ENCODE peak calls at places on chromosomes 16 and 17, in four cellular contexts. One of them, this sample, is unnamed.

GRCh38 chr17:46184696-46185095 is 8.5 kb downstream of the KANSL1 start:
- DNase-seq in stimulated activated CD4-positive, alpha-beta T cell treated with anti-CD3 and anti-CD28 coated beads, Interleukin-15, amount 100 ng/mL, for 24 hours: no peak
- DNase-seq in GM12891: no peak
- DNase-seq in activated CD4-positive, alpha-beta T cell treated with anti-CD3 and anti-CD28 coated beads, Interleukin-2, amount 50 U/mL, for 1 hour: no peak
- DNase-seq in this sample: no peak

GRCh38 chr16:82738699-82739098 is 111.9 kb downstream of the CDH13 start:
- DNase-seq in stimulated activated CD4-positive, alpha-beta T cell treated with anti-CD3 and anti-CD28 coated beads, Interleukin-15, amount 100 ng/mL, for 24 hours: no peak
- DNase-seq in GM12891: no peak
- DNase-seq in activated CD4-positive, alpha-beta T cell treated with anti-CD3 and anti-CD28 coated beads, Interleukin-2, amount 50 U/mL, for 1 hour: no peak
- DNase-seq in this sample: peak

GRCh38 chr17:50244771-50245170 is 29.5 kb upstream of the TMEM92 start:
- DNase-seq in stimulated activated CD4-positive, alpha-beta T cell treated with anti-CD3 and anti-CD28 coated beads, Interleukin-15, amount 100 ng/mL, for 24 hours: no peak
- DNase-seq in GM12891: no peak
- DNase-seq in activated CD4-positive, alpha-beta T cell treated with anti-CD3 and anti-CD28 coated beads, Interleukin-2, amount 50 U/mL, for 1 hour: no peak
- DNase-seq in this sample: no peak

GRCh38 chr17:71632328-71632727 is 488.5 kb upstream of the SOX9 start:
- DNase-seq in stimulated activated CD4-positive, alpha-beta T cell treated with anti-CD3 and anti-CD28 coated beads, Interleukin-15, amount 100 ng/mL, for 24 hours: no peak
- DNase-seq in GM12891: no peak
- DNase-seq in activated CD4-positive, alpha-beta T cell treated with anti-CD3 and anti-CD28 coated beads, Interleukin-2, amount 50 U/mL, for 1 hour: no peak
- DNase-seq in this sample: no peak

GRCh38 chr16:81815429-81815766 is 36.3 kb downstream of the PLCG2 start:
- DNase-seq in stimulated activated CD4-positive, alpha-beta T cell treated with anti-CD3 and anti-CD28 coated beads, Interleukin-15, amount 100 ng/mL, for 24 hours: no peak
- DNase-seq in GM12891: no peak
- DNase-seq in activated CD4-positive, alpha-beta T cell treated with anti-CD3 and anti-CD28 coated beads, Interleukin-2, amount 50 U/mL, for 1 hour: no peak
- DNase-seq in this sample: no peak

GRCh38 chr16:18800674-18801196 is 614 bp downstream of the ARL6IP1 start:
- DNase-seq in stimulated activated CD4-positive, alpha-beta T cell treated with anti-CD3 and anti-CD28 coated beads, Interleukin-15, amount 100 ng/mL, for 24 hours: no peak
- DNase-seq in GM12891: peak
- DNase-seq in activated CD4-positive, alpha-beta T cell treated with anti-CD3 and anti-CD28 coated beads, Interleukin-2, amount 50 U/mL, for 1 hour: no peak
- DNase-seq in this sample: no peak

GRCh38 chr17:42422412-42422957 is 571 bp downstream of the CAVIN1 start:
- DNase-seq in stimulated activated CD4-positive, alpha-beta T cell treated with anti-CD3 and anti-CD28 coated beads, Interleukin-15, amount 100 ng/mL, for 24 hours: peak
- DNase-seq in GM12891: peak
- DNase-seq in activated CD4-positive, alpha-beta T cell treated with anti-CD3 and anti-CD28 coated beads, Interleukin-2, amount 50 U/mL, for 1 hour: peak
- DNase-seq in this sample: peak

GRCh38 chr17:62703269-62703775 is 75.9 kb downstream of the MRC2 start:
- DNase-seq in stimulated activated CD4-positive, alpha-beta T cell treated with anti-CD3 and anti-CD28 coated beads, Interleukin-15, amount 100 ng/mL, for 24 hours: peak
- DNase-seq in GM12891: no peak
- DNase-seq in activated CD4-positive, alpha-beta T cell treated with anti-CD3 and anti-CD28 coated beads, Interleukin-2, amount 50 U/mL, for 1 hour: no peak
- DNase-seq in this sample: peak

GRCh38 chr16:88672776-88673175 is 9.9 kb upstream of the MVD start:
- DNase-seq in stimulated activated CD4-positive, alpha-beta T cell treated with anti-CD3 and anti-CD28 coated beads, Interleukin-15, amount 100 ng/mL, for 24 hours: no peak
- DNase-seq in GM12891: no peak
- DNase-seq in activated CD4-positive, alpha-beta T cell treated with anti-CD3 and anti-CD28 coated beads, Interleukin-2, amount 50 U/mL, for 1 hour: no peak
- DNase-seq in this sample: no peak

GRCh38 chr16:49348408-49349176 is 25.0 kb upstream of the C16orf78 start:
- DNase-seq in stimulated activated CD4-positive, alpha-beta T cell treated with anti-CD3 and anti-CD28 coated beads, Interleukin-15, amount 100 ng/mL, for 24 hours: no peak
- DNase-seq in GM12891: no peak
- DNase-seq in activated CD4-positive, alpha-beta T cell treated with anti-CD3 and anti-CD28 coated beads, Interleukin-2, amount 50 U/mL, for 1 hour: no peak
- DNase-seq in this sample: no peak

GRCh38 chr16:55252577-55252976 is 71.4 kb upstream of the IRX6 start:
- DNase-seq in stimulated activated CD4-positive, alpha-beta T cell treated with anti-CD3 and anti-CD28 coated beads, Interleukin-15, amount 100 ng/mL, for 24 hours: no peak
- DNase-seq in GM12891: no peak
- DNase-seq in activated CD4-positive, alpha-beta T cell treated with anti-CD3 and anti-CD28 coated beads, Interleukin-2, amount 50 U/mL, for 1 hour: no peak
- DNase-seq in this sample: no peak

GRCh38 chr16:10576390-10577304 is 3.8 kb downstream of the EMP2 start:
- DNase-seq in stimulated activated CD4-positive, alpha-beta T cell treated with anti-CD3 and anti-CD28 coated beads, Interleukin-15, amount 100 ng/mL, for 24 hours: no peak
- DNase-seq in GM12891: no peak
- DNase-seq in activated CD4-positive, alpha-beta T cell treated with anti-CD3 and anti-CD28 coated beads, Interleukin-2, amount 50 U/mL, for 1 hour: no peak
- DNase-seq in this sample: no peak

GRCh38 chr16:16021988-16022682 is 72.7 kb downstream of the ABCC1 start:
- DNase-seq in stimulated activated CD4-positive, alpha-beta T cell treated with anti-CD3 and anti-CD28 coated beads, Interleukin-15, amount 100 ng/mL, for 24 hours: no peak
- DNase-seq in GM12891: no peak
- DNase-seq in activated CD4-positive, alpha-beta T cell treated with anti-CD3 and anti-CD28 coated beads, Interleukin-2, amount 50 U/mL, for 1 hour: no peak
- DNase-seq in this sample: no peak

GRCh38 chr17:82031303-82031884 is at the start of gene RAC3:
- DNase-seq in stimulated activated CD4-positive, alpha-beta T cell treated with anti-CD3 and anti-CD28 coated beads, Interleukin-15, amount 100 ng/mL, for 24 hours: peak
- DNase-seq in GM12891: peak
- DNase-seq in activated CD4-positive, alpha-beta T cell treated with anti-CD3 and anti-CD28 coated beads, Interleukin-2, amount 50 U/mL, for 1 hour: no peak
- DNase-seq in this sample: no peak

GRCh38 chr17:1573932-1574696 is 11.5 kb upstream of the PITPNA start:
- DNase-seq in stimulated activated CD4-positive, alpha-beta T cell treated with anti-CD3 and anti-CD28 coated beads, Interleukin-15, amount 100 ng/mL, for 24 hours: peak
- DNase-seq in GM12891: peak
- DNase-seq in activated CD4-positive, alpha-beta T cell treated with anti-CD3 and anti-CD28 coated beads, Interleukin-2, amount 50 U/mL, for 1 hour: peak
- DNase-seq in this sample: peak

GRCh38 chr17:16239931-16240330 is 22.9 kb downstream of the PIGL start:
- DNase-seq in stimulated activated CD4-positive, alpha-beta T cell treated with anti-CD3 and anti-CD28 coated beads, Interleukin-15, amount 100 ng/mL, for 24 hours: no peak
- DNase-seq in GM12891: no peak
- DNase-seq in activated CD4-positive, alpha-beta T cell treated with anti-CD3 and anti-CD28 coated beads, Interleukin-2, amount 50 U/mL, for 1 hour: no peak
- DNase-seq in this sample: no peak

GRCh38 chr17:60744355-60744958 is 66.8 kb downstream of the BCAS3 start:
- DNase-seq in stimulated activated CD4-positive, alpha-beta T cell treated with anti-CD3 and anti-CD28 coated beads, Interleukin-15, amount 100 ng/mL, for 24 hours: no peak
- DNase-seq in GM12891: no peak
- DNase-seq in activated CD4-positive, alpha-beta T cell treated with anti-CD3 and anti-CD28 coated beads, Interleukin-2, amount 50 U/mL, for 1 hour: no peak
- DNase-seq in this sample: no peak

GRCh38 chr17:16945141-16945493 is 26.8 kb downstream of the TNFRSF13B start:
- DNase-seq in stimulated activated CD4-positive, alpha-beta T cell treated with anti-CD3 and anti-CD28 coated beads, Interleukin-15, amount 100 ng/mL, for 24 hours: no peak
- DNase-seq in GM12891: no peak
- DNase-seq in activated CD4-positive, alpha-beta T cell treated with anti-CD3 and anti-CD28 coated beads, Interleukin-2, amount 50 U/mL, for 1 hour: no peak
- DNase-seq in this sample: no peak